ENCODE peak calls at places on chromosomes 11 and 22, in four cellular contexts. U, Z, D and G are unnamed samples.

GRCh38 chr11:8934735-8935478 is 2.2 kb upstream of the C11orf16 start:
- DNase-seq in U (no peak), Z (no peak), D (peak), G (no peak)

GRCh38 chr22:28547132-28547842 is 132.4 kb downstream of the TTC28 start:
- DNase-seq in U (no peak), Z (no peak), D (no peak), G (no peak)

GRCh38 chr22:37431811-37432707 is 4.8 kb upstream of the ELFN2 start:
- DNase-seq in U (no peak), Z (no peak), D (peak), G (no peak)

GRCh38 chr22:24499706-24500105 is 4.6 kb downstream of the UPB1 start:
- DNase-seq in U (no peak), Z (no peak), D (no peak), G (no peak)

GRCh38 chr11:44525473-44526252 is 39.8 kb upstream of the CD82 start:
- DNase-seq in U (no peak), Z (no peak), D (no peak), G (no peak)

GRCh38 chr11:12411395-12411794 is 34.0 kb downstream of the PARVA start:
- DNase-seq in U (no peak), Z (no peak), D (no peak), G (no peak)

GRCh38 chr11:121389651-121390050 is 62.5 kb upstream of the SORL1 start:
- DNase-seq in U (no peak), Z (no peak), D (no peak), G (no peak)

GRCh38 chr22:29306830-29307657 is 594 bp downstream of the GAS2L1 start:
- DNase-seq in U (no peak), Z (peak), D (peak), G (peak)

GRCh38 chr11:70029115-70029830 is 48.8 kb upstream of the ANO1 start:
- DNase-seq in U (no peak), Z (no peak), D (no peak), G (no peak)

GRCh38 chr11:123564225-123564624 is 90.2 kb downstream of the SCN3B start:
- DNase-seq in U (no peak), Z (no peak), D (no peak), G (no peak)

GRCh38 chr11:76424891-76425290 is 19.9 kb upstream of the EMSY start:
- DNase-seq in U (no peak), Z (no peak), D (no peak), G (no peak)

GRCh38 chr22:42889290-42889689 is 32.2 kb upstream of the ARFGAP3 start:
- DNase-seq in U (no peak), Z (no peak), D (no peak), G (no peak)

GRCh38 chr11:133597236-133597635 is 64.9 kb upstream of the OPCML start:
- DNase-seq in U (no peak), Z (no peak), D (no peak), G (no peak)

GRCh38 chr11:848988-849824 is 6.6 kb downstream of the TSPAN4 start:
- DNase-seq in U (no peak), Z (no peak), D (no peak), G (no peak)

GRCh38 chr22:49958462-49958921 is 2.1 kb upstream of the PIM3 start:
- DNase-seq in U (no peak), Z (no peak), D (no peak), G (no peak)

GRCh38 chr11:11347583-11347982 is 5.5 kb downstream of the CSNK2A3 start:
- DNase-seq in U (no peak), Z (no peak), D (no peak), G (no peak)

GRCh38 chr11:17972987-17973386 is 39.9 kb downstream of the SERGEF start:
- DNase-seq in U (peak), Z (peak), D (peak), G (no peak)

GRCh38 chr11:85279267-85279666 is 347.9 kb downstream of the DLG2 start:
- DNase-seq in U (no peak), Z (no peak), D (no peak), G (no peak)
- TF ChIP-seq JUND in U (no peak), Z (no peak), D (no peak), G (no peak)

DNA sequence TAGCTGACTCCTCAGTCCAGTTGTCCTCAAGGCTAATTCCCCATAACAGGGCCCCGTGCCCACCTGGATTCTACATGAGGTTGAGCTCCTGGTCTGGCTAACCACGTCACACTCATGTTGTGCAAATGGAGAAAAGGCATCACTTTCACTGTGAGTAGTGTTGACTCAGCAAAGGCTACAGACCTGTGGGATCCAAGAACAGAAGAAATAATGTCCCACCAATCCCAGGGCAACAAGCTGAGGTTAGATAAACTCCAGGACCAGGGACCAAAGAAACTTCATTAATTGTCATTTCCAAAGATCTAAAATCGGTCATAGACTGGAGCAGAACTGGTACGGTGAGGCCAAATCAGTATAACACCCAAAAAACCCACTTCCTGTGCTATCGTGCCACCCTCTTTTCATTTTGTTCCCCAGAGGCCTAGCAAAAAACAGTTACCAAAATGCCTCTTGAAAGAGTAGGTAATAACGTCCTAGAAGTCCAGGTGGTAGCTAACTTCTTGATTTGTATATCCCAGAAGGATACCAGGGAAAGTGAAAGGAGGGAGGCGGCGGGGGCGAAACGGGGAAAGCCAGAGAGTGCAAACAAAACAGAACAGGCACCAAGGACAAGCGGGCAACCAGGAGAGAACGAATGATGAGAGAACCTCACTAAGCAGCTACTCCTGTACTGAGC is 1.4 kb downstream of the PCSK7 start:
- DNase-seq in U (no peak), Z (no peak), D (no peak), G (no peak)
- TF ChIP-seq JUND in U (no peak), Z (no peak), D (no peak), G (no peak)

GRCh38 chr22:41380993-41381328 is 781 bp upstream of the TEF start:
- DNase-seq in U (no peak), Z (no peak), D (peak), G (peak)
- TF ChIP-seq JUND in U (no peak), Z (no peak), D (no peak), G (no peak)

GRCh38 chr11:127133061-127133460 is 132.5 kb upstream of the KIRREL3 start:
- DNase-seq in U (no peak), Z (no peak), D (no peak), G (no peak)
- TF ChIP-seq JUND in U (no peak), Z (no peak), D (no peak), G (no peak)

GRCh38 chr11:73325036-73325981 is 17.2 kb downstream of the ARHGEF17 start:
- DNase-seq in U (no peak), Z (no peak), D (peak), G (no peak)
- TF ChIP-seq JUND in U (no peak), Z (no peak), D (no peak), G (no peak)